ENCODE peak calls at places on chromosomes 13 and 19, in four cellular contexts. Z is upper lobe of left lung, O is PC-3, U is ovary. R is an unnamed sample.
A peak's percentile ranks its signal among the peaks of the same experiment; 100 is the strongest.

GRCh38 chr19:38617764-38618589 is at the start of gene MAP4K1:
- DNase-seq in O (no peak), U (peak; percentile 23), Z (peak; percentile 37), R (no peak)

GRCh38 chr13:48449656-48450055 is 36.7 kb upstream of the LPAR6 start:
- DNase-seq in O (peak; percentile 29), Z (no peak), U (no peak), R (peak; percentile 26)

GRCh38 chr13:46041335-46041934 is 11.1 kb downstream of the ZC3H13 start:
- DNase-seq in U (no peak), Z (no peak), O (no peak), R (peak; percentile 70)

GRCh38 chr13:40059540-40060232 is 404.2 kb downstream of the COG6 start:
- DNase-seq in Z (no peak), O (no peak), U (no peak), R (peak; percentile 43)

GRCh38 chr13:29849731-29850212 is 645 bp downstream of the UBL3 start:
- DNase-seq in Z (peak; percentile 78), O (peak; percentile 55), U (peak; percentile 53), R (peak; percentile 91)

GRCh38 chr13:110841846-110842245 is 73.0 kb downstream of the ANKRD10 start:
- DNase-seq in O (peak; percentile 88), Z (no peak), U (no peak), R (peak; percentile 20)

GRCh38 chr19:57708641-57709354 is at the start of gene ZNF154:
- DNase-seq in Z (peak; percentile 20), U (peak; percentile 18), O (no peak), R (peak; percentile 88)

GRCh38 chr19:41323430-41324125 is 13.6 kb downstream of the CCDC97 start:
- DNase-seq in U (peak; percentile 90), Z (peak; percentile 51), O (peak; percentile 72), R (peak; percentile 96)

GRCh38 chr19:46428278-46429141 is at the start of gene PNMA8C:
- DNase-seq in U (peak; percentile 62), O (no peak), Z (peak; percentile 22), R (peak; percentile 78)

GRCh38 chr13:73336789-73337188 is 278.0 kb downstream of the KLF5 start:
- DNase-seq in Z (no peak), U (no peak), O (peak; percentile 93), R (no peak)

GRCh38 chr13:75507027-75508001 is 25.3 kb upstream of the TBC1D4 start:
- DNase-seq in O (no peak), U (no peak), Z (no peak), R (no peak)

GRCh38 chr13:39415403-39415802 is 187.6 kb downstream of the LHFPL6 start:
- DNase-seq in O (peak; percentile 44), Z (peak; percentile 61), U (peak; percentile 20), R (peak; percentile 68)

GRCh38 chr19:14089662-14090508 is 666 bp downstream of the SAMD1 start:
- DNase-seq in O (peak; percentile 58), Z (no peak), U (peak; percentile 53), R (peak; percentile 83)

GRCh38 chr13:39836038-39836437 is 180.6 kb downstream of the COG6 start:
- DNase-seq in Z (no peak), O (peak; percentile 86), U (no peak), R (no peak)

GRCh38 chr13:31982124-31982523 is 49.5 kb upstream of the FRY start:
- DNase-seq in U (no peak), Z (no peak), O (no peak), R (peak; percentile 29)

GRCh38 chr13:48304132-48304876 is 753 bp downstream of the RB1 start:
- DNase-seq in O (peak; percentile 29), U (peak; percentile 21), Z (peak; percentile 48), R (peak; percentile 70)

GRCh38 chr13:44436589-44437337 is 63.1 kb downstream of the SERP2 start:
- DNase-seq in O (peak; percentile 85), Z (peak; percentile 96), U (peak; percentile 96), R (peak; percentile 92)

GRCh38 chr13:113393226-113393571 is 29.3 kb upstream of the GRTP1 start:
- DNase-seq in Z (no peak), O (no peak), U (no peak), R (peak; percentile 20)
- H3K4me3 ChIP-seq in Z (no peak overlapping the region), O (peak overlapping the region; percentile 72), U (no peak overlapping the region), R (peak overlapping the region; percentile 67)

GRCh38 chr13:20720499-20720898 is 17.0 kb downstream of the IL17D start:
- DNase-seq in O (no peak), U (no peak), Z (no peak), R (no peak)
- H3K4me3 ChIP-seq in O (no peak overlapping the region), U (no peak overlapping the region), Z (no peak overlapping the region), R (no peak overlapping the region)

DNA sequence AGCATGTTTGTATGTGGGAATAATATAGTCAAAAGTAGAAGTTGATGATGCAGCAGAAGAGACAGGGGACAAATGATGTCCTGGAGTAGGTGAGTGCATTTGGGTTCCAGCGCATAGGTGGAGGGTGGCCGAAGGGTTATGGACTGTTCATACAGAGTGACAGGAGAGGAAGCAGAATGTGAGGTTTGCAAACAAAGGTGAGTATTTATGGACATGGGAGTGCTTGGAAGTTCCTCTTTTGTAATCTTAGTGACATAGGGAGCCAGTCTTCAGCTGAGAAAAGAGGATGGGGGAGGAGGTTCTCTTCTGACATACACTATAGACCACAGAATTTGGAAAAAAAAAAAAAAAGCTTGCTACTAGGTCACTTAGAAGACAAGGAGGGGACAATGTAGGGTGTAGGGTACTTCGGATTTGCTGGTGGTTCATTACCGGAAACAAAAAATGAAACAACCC is 331.6 kb downstream of the DLEU7 start:
- DNase-seq in U (no peak), O (no peak), Z (no peak), R (no peak)
- H3K4me3 ChIP-seq in U (no peak overlapping the region), O (peak overlapping the region; percentile 60), Z (no peak overlapping the region), R (peak overlapping the region; percentile 67)

GRCh38 chr19:1921326-1921725 is 16.1 kb downstream of the ADAT3 start:
- DNase-seq in O (no peak), Z (no peak), U (no peak), R (no peak)
- H3K4me3 ChIP-seq in O (no peak overlapping the region), Z (no peak overlapping the region), U (no peak overlapping the region), R (no peak overlapping the region)

GRCh38 chr19:50356691-50357177 is 8.7 kb downstream of the NAPSA start:
- DNase-seq in O (no peak), Z (no peak), U (no peak), R (no peak)
- H3K4me3 ChIP-seq in O (peak overlapping the region; percentile 60), Z (no peak overlapping the region), U (no peak overlapping the region), R (no peak overlapping the region)

GRCh38 chr19:2089727-2090053 is 6.4 kb downstream of the MOB3A start:
- DNase-seq in Z (no peak), U (no peak), O (no peak), R (no peak)
- H3K4me3 ChIP-seq in Z (no peak overlapping the region), U (no peak overlapping the region), O (peak overlapping the region; percentile 26), R (no peak overlapping the region)

GRCh38 chr19:3636506-3636905 is 9.9 kb upstream of the CACTIN start:
- DNase-seq in O (no peak), U (no peak), Z (no peak), R (no peak)

GRCh38 chr19:3637621-3638020 is 11.0 kb upstream of the CACTIN start:
- DNase-seq in O (no peak), Z (no peak), U (no peak), R (no peak)

GRCh38 chr19:3638208-3639193 is 11.9 kb upstream of the CACTIN start:
- DNase-seq in Z (no peak), U (no peak), O (no peak), R (no peak)

GRCh38 chr19:3634496-3635045 is 8.0 kb upstream of the CACTIN start:
- DNase-seq in Z (no peak), U (no peak), O (no peak), R (no peak)

GRCh38 chr19:3636962-3637361 is 10.4 kb upstream of the CACTIN start:
- DNase-seq in O (no peak), Z (no peak), U (no peak), R (no peak)
- H3K4me3 ChIP-seq in O (no peak overlapping the region), Z (no peak overlapping the region), U (no peak overlapping the region), R (no peak overlapping the region)

GRCh38 chr19:49498475-49498874 is 2.2 kb downstream of the RPS11 start:
- DNase-seq in O (no peak), U (no peak), Z (no peak), R (no peak)
- H3K4me3 ChIP-seq in O (peak overlapping the region; percentile 94), U (no peak overlapping the region), Z (no peak overlapping the region), R (peak overlapping the region; percentile 91)